ENCODE peak calls at places on chromosomes 6 and 20, in nine cellular contexts. L, Y, D, K, S, F, M, C and I are unnamed samples.

GRCh38 chr20:45704969-45705637 is at the start of gene WFDC10B:
- DNase-seq in C (no peak), L (no peak), M (no peak), F (no peak), S (no peak), K (no peak), D (no peak), Y (no peak), I (no peak)

GRCh38 chr6:26576929-26577719 is 19.6 kb upstream of the ABT1 start:
- DNase-seq in K (peak), D (no peak), C (peak), L (peak), M (peak), F (peak), Y (no peak), S (no peak), I (no peak)

GRCh38 chr6:80280258-80281010 is 174.0 kb downstream of the BCKDHB start:
- DNase-seq in K (peak), Y (no peak), D (no peak), C (peak), F (no peak), M (peak), L (peak), S (no peak), I (no peak)

GRCh38 chr6:1184318-1184717 is 127.6 kb upstream of the FOXQ1 start:
- DNase-seq in D (no peak), L (no peak), S (no peak), F (no peak), K (no peak), M (no peak), C (no peak), Y (no peak), I (no peak)

GRCh38 chr6:32431142-32431541 is 8.5 kb upstream of the HLA-DRA start:
- DNase-seq in D (no peak), K (no peak), M (no peak), F (no peak), Y (no peak), C (no peak), L (no peak), S (no peak), I (no peak)

GRCh38 chr6:134589512-134589911 is 271.6 kb upstream of the SGK1 start:
- DNase-seq in S (no peak), L (peak), M (no peak), D (peak), Y (peak), F (no peak), K (peak), C (peak), I (no peak)

GRCh38 chr20:48523191-48523757 is 304.5 kb downstream of the PREX1 start:
- DNase-seq in Y (peak), F (no peak), K (peak), M (no peak), D (peak), S (no peak), L (peak), C (peak), I (peak)

GRCh38 chr6:50829898-50830439 is 11.3 kb downstream of the TFAP2B start:
- DNase-seq in S (no peak), D (no peak), K (no peak), Y (no peak), M (no peak), L (no peak), F (no peak), C (no peak), I (no peak)

GRCh38 chr20:40284611-40285010 is 404.4 kb downstream of the MAFB start:
- DNase-seq in F (no peak), M (no peak), L (no peak), C (no peak), D (no peak), Y (no peak), S (no peak), K (no peak), I (no peak)

GRCh38 chr20:37651932-37652331 is 41.9 kb upstream of the CTNNBL1 start:
- DNase-seq in Y (no peak), K (peak), C (no peak), F (peak), S (no peak), L (peak), D (no peak), M (peak), I (peak)

GRCh38 chr6:127902933-127903332 is 2.1 kb upstream of the THEMIS start:
- DNase-seq in D (no peak), F (no peak), K (no peak), Y (no peak), M (no peak), S (no peak), C (no peak), L (no peak), I (no peak)

GRCh38 chr6:154878866-154879491 is 116.1 kb upstream of the TIAM2 start:
- DNase-seq in C (no peak), Y (no peak), F (no peak), S (no peak), M (no peak), K (no peak), D (no peak), L (peak), I (no peak)

GRCh38 chr6:8947900-8948299 is 512.6 kb upstream of the SLC35B3 start:
- DNase-seq in D (no peak), M (no peak), L (no peak), K (no peak), Y (no peak), F (no peak), C (no peak), S (no peak), I (no peak)

GRCh38 chr20:4202441-4202840 is 187.1 kb upstream of the RNF24 start:
- DNase-seq in L (no peak), C (no peak), M (no peak), Y (no peak), S (no peak), F (no peak), K (no peak), D (no peak), I (no peak)

GRCh38 chr20:14609328-14610221 is 272.2 kb upstream of the FLRT3 start:
- DNase-seq in F (no peak), Y (peak), C (no peak), D (no peak), L (no peak), S (no peak), K (no peak), M (no peak), I (no peak)

GRCh38 chr6:170087946-170088348 is 202.9 kb downstream of the DLL1 start:
- DNase-seq in L (no peak), Y (no peak), D (no peak), S (peak), K (no peak), F (peak), M (peak), C (no peak), I (peak)

GRCh38 chr20:58705525-58705924 is 12.9 kb downstream of the NPEPL1 start:
- DNase-seq in M (no peak), S (peak), F (peak), K (no peak), L (no peak), C (no peak), D (no peak), Y (no peak), I (no peak)

GRCh38 chr20:38152175-38153010 is 12.7 kb downstream of the TGM2 start:
- DNase-seq in K (no peak), D (no peak), F (peak), C (peak), S (peak), M (peak), L (peak), Y (no peak), I (peak)

GRCh38 chr6:154457881-154458284 is 52.6 kb downstream of the CNKSR3 start:
- DNase-seq in M (no peak), D (no peak), C (no peak), K (no peak), F (no peak), Y (no peak), S (no peak), L (no peak), I (no peak)

DNA sequence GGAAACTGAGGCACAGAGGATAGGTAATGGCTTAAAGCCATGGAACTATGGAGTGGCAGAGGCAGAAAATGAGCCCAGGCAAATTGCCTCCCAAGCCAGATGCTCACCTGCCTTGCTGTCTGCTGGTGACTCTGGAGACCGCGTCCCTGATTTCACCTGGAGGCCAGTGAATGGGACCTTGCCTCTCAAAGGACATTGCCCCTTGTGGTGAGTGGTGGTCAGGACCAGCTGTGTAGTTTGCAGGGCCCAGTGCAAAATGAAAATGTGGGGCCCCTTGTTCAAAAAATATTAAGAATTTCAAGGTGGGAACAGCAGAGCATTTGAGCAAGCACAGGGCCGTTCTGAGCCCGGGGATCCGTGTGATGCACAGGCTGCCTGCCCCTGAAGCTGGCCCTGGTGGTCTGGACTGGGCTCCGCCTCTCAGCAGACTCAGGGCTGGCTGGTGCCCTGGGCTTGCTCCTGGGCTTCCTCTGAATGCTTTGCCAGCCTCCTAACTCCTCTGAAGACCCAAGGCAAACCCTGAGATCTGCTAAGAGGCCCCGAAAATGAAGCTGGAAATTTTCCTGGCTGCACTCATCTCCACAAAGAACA is 19.8 kb upstream of the KCNG1 start:
- DNase-seq in S (no peak), Y (no peak), C (no peak), F (no peak), K (no peak), D (no peak), M (no peak), L (no peak), I (no peak)
- TF ChIP-seq CTCF in S (no peak), Y (peak), C (peak), F (no peak), K (peak), D (peak), M (no peak), L (peak), I (no peak)

GRCh38 chr6:68634503-68635411 is at the start of gene ADGRB3:
- DNase-seq in C (peak), S (peak), Y (no peak), F (peak), K (no peak), M (peak), L (peak), D (no peak), I (peak)
- TF ChIP-seq CTCF in C (peak), S (no peak), Y (no peak), F (peak), K (no peak), M (no peak), L (no peak), D (no peak), I (no peak)

GRCh38 chr6:91276315-91276714 is 689.4 kb upstream of the MAP3K7 start:
- DNase-seq in C (no peak), F (no peak), Y (no peak), D (no peak), S (no peak), L (no peak), K (no peak), M (no peak), I (no peak)
- TF ChIP-seq CTCF in C (peak), F (peak), Y (peak), D (no peak), S (peak), L (peak), K (no peak), M (no peak), I (peak)

DNA sequence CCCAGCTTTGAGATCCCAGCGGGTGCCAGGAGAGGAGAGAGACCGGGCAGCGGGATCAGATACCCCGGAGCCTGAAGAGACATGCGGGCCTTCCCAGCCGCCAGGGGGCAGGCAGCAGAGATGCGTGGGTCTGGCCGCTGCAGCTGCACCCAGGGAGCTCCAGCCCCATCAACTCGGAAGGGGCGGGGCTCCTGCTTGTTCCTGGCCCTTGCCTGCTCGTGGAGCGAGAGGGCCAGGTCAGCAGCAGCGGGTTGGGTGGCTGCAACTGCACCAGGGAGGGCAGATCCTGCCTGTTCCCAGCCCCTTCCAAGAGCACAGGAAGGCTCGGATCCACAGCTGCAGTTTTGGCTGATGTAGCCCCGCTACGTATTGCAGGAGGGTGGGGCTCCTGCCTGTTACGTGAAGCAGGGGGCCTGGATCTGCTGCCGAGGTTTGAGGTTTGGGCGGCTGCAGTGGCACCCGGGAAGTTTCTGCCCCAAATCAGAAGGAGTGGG is 532.8 kb downstream of the RFPL4B start:
- DNase-seq in M (peak), S (peak), L (no peak), D (no peak), F (peak), C (no peak), Y (no peak), K (no peak), I (no peak)
- TF ChIP-seq CTCF in M (peak), S (no peak), L (no peak), D (no peak), F (no peak), C (no peak), Y (no peak), K (no peak), I (no peak)